ENCODE peak calls at places on chromosomes 6 and 20, in nine cellular contexts. B is fibroblast of lung, J is GM23248, I is endodermal cell, Q is HCT116, X is IMR-90, C is mesenchymal stem cell, S is H1, U is HepG2. V is an unnamed sample.

GRCh38 chr20:63978319-63979220 is 872 bp downstream of the SAMD10 start:
- DNase-seq in B (no peak), J (peak; percentile 45), I (peak; percentile 91), Q (no peak), X (peak; percentile 43), C (peak; percentile 62), S (no peak), U (peak; percentile 79), V (peak; percentile 34)

GRCh38 chr6:147204060-147204785 is at the start of gene STXBP5:
- DNase-seq in B (peak; percentile 46), J (peak; percentile 77), I (peak; percentile 83), Q (no peak), X (peak; percentile 47), C (peak; percentile 61), S (no peak), U (peak; percentile 22), V (peak; percentile 68)

GRCh38 chr6:110513001-110513400 is 36.6 kb upstream of the SLC22A16 start:
- DNase-seq in B (peak; percentile 92), J (no peak), I (no peak), Q (no peak), X (peak; percentile 34), C (no peak), S (no peak), U (no peak), V (peak; percentile 66)

GRCh38 chr6:159969921-159970320 is 1.0 kb downstream of the IGF2R start:
- DNase-seq in B (peak; percentile 79), J (peak; percentile 82), I (peak; percentile 68), Q (peak; percentile 19), X (peak; percentile 84), C (peak; percentile 94), S (no peak), U (peak; percentile 92), V (peak; percentile 84)

GRCh38 chr20:45905505-45906079 is 6.4 kb downstream of the PLTP start:
- DNase-seq in B (peak; percentile 27), J (peak; percentile 96), I (no peak), Q (peak; percentile 48), X (peak; percentile 90), C (no peak), S (no peak), U (peak; percentile 87), V (peak; percentile 52)

GRCh38 chr20:50260480-50261221 is 70.0 kb downstream of the CEBPB start:
- DNase-seq in B (no peak), J (peak; percentile 29), I (no peak), Q (no peak), X (no peak), C (no peak), S (no peak), U (no peak), V (no peak)

GRCh38 chr6:30931959-30932645 is at the start of gene SFTA2:
- DNase-seq in B (no peak), J (no peak), I (no peak), Q (no peak), X (no peak), C (no peak), S (no peak), U (no peak), V (no peak)

GRCh38 chr20:50624351-50625016 is 66.9 kb downstream of the RIPOR3 start:
- DNase-seq in B (no peak), J (no peak), I (no peak), Q (no peak), X (no peak), C (no peak), S (no peak), U (peak; percentile 80), V (no peak)

GRCh38 chr20:57620274-57620990 is at the start of gene ZBP1:
- DNase-seq in B (no peak), J (no peak), I (no peak), Q (no peak), X (no peak), C (no peak), S (no peak), U (no peak), V (no peak)

GRCh38 chr6:148857817-148858390 is 111.1 kb downstream of the UST start:
- DNase-seq in B (peak; percentile 76), J (peak; percentile 61), I (no peak), Q (no peak), X (peak; percentile 95), C (peak; percentile 91), S (no peak), U (no peak), V (peak; percentile 70)

GRCh38 chr20:2653511-2654383 is 1.3 kb downstream of the NOP56 start:
- DNase-seq in B (no peak), J (no peak), I (peak; percentile 37), Q (no peak), X (no peak), C (no peak), S (no peak), U (no peak), V (no peak)

DNA sequence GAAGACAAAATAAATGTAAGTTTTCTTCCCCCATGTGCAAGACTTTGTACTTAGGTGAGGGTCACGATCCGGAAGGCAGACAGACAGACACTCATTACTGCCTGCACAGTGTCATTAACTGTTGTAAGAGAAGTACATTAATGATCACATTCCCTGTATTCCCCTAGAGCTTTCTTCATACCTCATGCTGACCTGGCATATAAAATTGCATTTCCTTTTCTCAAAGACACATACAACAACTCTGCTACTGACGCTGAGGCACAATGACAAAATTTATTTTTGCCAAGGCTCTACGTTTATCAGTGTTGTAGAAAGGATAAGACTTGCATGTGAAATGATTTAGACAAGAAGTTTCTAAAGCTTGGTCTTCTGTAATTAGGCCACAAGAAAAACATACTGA is 3.0 kb upstream of the SYCP2 start:
- DNase-seq in B (no peak), J (no peak), I (no peak), Q (no peak), X (no peak), C (no peak), S (no peak), U (no peak), V (no peak)
- H3K9ac ChIP-seq in B (no peak overlapping the region), J (no peak overlapping the region), I (no peak overlapping the region), Q (no peak overlapping the region), X (no peak overlapping the region), C (no peak overlapping the region), S (no peak overlapping the region), U (no peak overlapping the region), V (no peak overlapping the region)

GRCh38 chr20:47337413-47337812 is 19.1 kb downstream of the ZMYND8 start:
- DNase-seq in B (no peak), J (no peak), I (no peak), Q (no peak), X (no peak), C (no peak), S (no peak), U (no peak), V (no peak)
- H3K4me1 ChIP-seq in B (peaks cover 20% of the 10 kb centered on the region), J (peaks cover 43% of the 10 kb centered on the region), I (peaks cover 6% of the 10 kb centered on the region), Q (peaks cover 58% of the 10 kb centered on the region), X (peaks cover 14% of the 10 kb centered on the region), C (peaks cover 17% of the 10 kb centered on the region), S (peaks cover 10% of the 10 kb centered on the region), U (peaks cover 97% of the 10 kb centered on the region), V (peaks cover 32% of the 10 kb centered on the region)

DNA sequence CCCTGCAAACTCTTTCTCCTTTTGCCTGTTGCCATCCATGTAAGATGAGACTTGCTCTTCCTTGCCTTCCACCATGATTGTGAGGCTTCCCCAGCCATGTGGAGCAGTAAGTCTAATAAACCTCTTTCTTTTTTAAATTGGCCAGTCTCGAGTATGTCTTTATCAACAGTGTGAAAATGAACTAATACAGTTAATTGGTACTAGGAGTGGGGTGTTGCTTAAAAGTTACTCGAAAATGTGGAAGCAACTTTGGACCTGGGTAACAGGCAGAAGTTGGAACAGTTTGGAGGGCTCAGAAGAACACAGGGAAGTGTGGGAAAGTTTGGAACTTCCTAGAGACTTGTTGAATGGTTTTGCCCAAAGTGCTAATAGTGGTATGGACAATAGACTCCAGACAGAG is 359.2 kb upstream of the KHDRBS2 start:
- DNase-seq in B (no peak), J (no peak), I (no peak), Q (no peak), X (no peak), C (no peak), S (no peak), U (no peak), V (no peak)
- H3K9me3 ChIP-seq in B (no peaks in the 10 kb centered on the region), J (no peaks in the 10 kb centered on the region), I (peaks cover 66% of the 10 kb centered on the region), Q (no peaks in the 10 kb centered on the region), X (peaks cover 10% of the 10 kb centered on the region), C (peaks cover 53% of the 10 kb centered on the region), S (peaks cover 30% of the 10 kb centered on the region), U (peaks cover 75% of the 10 kb centered on the region), V (peaks cover 18% of the 10 kb centered on the region)

GRCh38 chr6:41318648-41319565 is 16.5 kb upstream of the NCR2 start:
- DNase-seq in B (peak; percentile 80), J (peak; percentile 86), I (peak; percentile 94), Q (peak; percentile 71), X (peak; percentile 81), C (peak; percentile 81), S (peak; percentile 82), U (peak; percentile 70), V (peak; percentile 89)
- H3K9ac ChIP-seq in B (no peak overlapping the region), J (peak overlapping the region; percentile 36), I (peak overlapping the region; percentile 16), Q (no peak overlapping the region), X (peak overlapping the region; percentile 12), C (peak overlapping the region; percentile 81), S (no peak overlapping the region), U (peak overlapping the region; percentile 12), V (peak overlapping the region; percentile 52)

GRCh38 chr6:108650781-108651180 is 90.1 kb downstream of the FOXO3 start:
- DNase-seq in B (peak; percentile 75), J (peak; percentile 87), I (no peak), Q (no peak), X (peak; percentile 62), C (peak; percentile 73), S (no peak), U (no peak), V (peak; percentile 80)
- H3K4me1 ChIP-seq in B (peaks cover 54% of the 10 kb centered on the region), J (peaks cover 64% of the 10 kb centered on the region), I (peaks cover 10% of the 10 kb centered on the region), Q (no peaks in the 10 kb centered on the region), X (peaks cover 38% of the 10 kb centered on the region), C (peaks cover 15% of the 10 kb centered on the region), S (peaks cover 6% of the 10 kb centered on the region), U (peaks cover 50% of the 10 kb centered on the region), V (peaks cover 94% of the 10 kb centered on the region)

GRCh38 chr20:62112368-62112767 is 9.9 kb upstream of the LSM14B start:
- DNase-seq in B (no peak), J (no peak), I (no peak), Q (no peak), X (no peak), C (no peak), S (no peak), U (no peak), V (no peak)
- H3K9me3 ChIP-seq in B (no peaks in the 10 kb centered on the region), J (no peaks in the 10 kb centered on the region), I (peaks cover 18% of the 10 kb centered on the region), Q (peaks cover 7% of the 10 kb centered on the region), X (peaks cover 37% of the 10 kb centered on the region), C (peaks cover 34% of the 10 kb centered on the region), S (peaks cover 34% of the 10 kb centered on the region), U (peaks cover 35% of the 10 kb centered on the region), V (peaks cover 44% of the 10 kb centered on the region)

GRCh38 chr6:134171517-134171916 is 119.1 kb upstream of the SLC2A12 start:
- DNase-seq in B (peak; percentile 18), J (no peak), I (no peak), Q (no peak), X (peak; percentile 49), C (no peak), S (no peak), U (no peak), V (no peak)
- H3K9ac ChIP-seq in B (no peak overlapping the region), J (peak overlapping the region; percentile 99), I (no peak overlapping the region), Q (no peak overlapping the region), X (peak overlapping the region; percentile 93), C (peak overlapping the region; percentile 97), S (no peak overlapping the region), U (peak overlapping the region; percentile 82), V (peak overlapping the region; percentile 6)